ENCODE peak calls at places on chromosomes 16 and 17, in four cellular contexts. U is stomach, O is fibroblast of mammary gland, T is tibial nerve. G is an unnamed sample.

GRCh38 chr16:11224096-11224893 is 31.7 kb downstream of the SOCS1 start:
- DNase-seq in U (peak), O (no peak), T (peak), G (no peak)

GRCh38 chr16:11393366-11393765 is 48.1 kb downstream of the RMI2 start:
- DNase-seq in U (no peak), O (no peak), T (no peak), G (no peak)

GRCh38 chr17:4908301-4908700 is 5.4 kb upstream of the CHRNE start:
- DNase-seq in U (no peak), O (no peak), T (no peak), G (no peak)

GRCh38 chr16:49440156-49441065 is 66.8 kb downstream of the C16orf78 start:
- DNase-seq in U (no peak), O (no peak), T (no peak), G (no peak)

GRCh38 chr16:81259916-81260315 is 21.4 kb downstream of the BCO1 start:
- DNase-seq in U (no peak), O (no peak), T (no peak), G (no peak)

GRCh38 chr16:4411684-4412083 is 4.7 kb downstream of the CORO7 start:
- DNase-seq in U (no peak), O (no peak), T (peak), G (no peak)

GRCh38 chr16:75821117-75821516 is 94.8 kb upstream of the CPHXL start:
- DNase-seq in U (no peak), O (no peak), T (no peak), G (no peak)

GRCh38 chr16:22071352-22071923 is 20.9 kb upstream of the VWA3A start:
- DNase-seq in U (no peak), O (no peak), T (no peak), G (no peak)

GRCh38 chr16:71440669-71441347 is 1.0 kb downstream of the TLE7 start:
- DNase-seq in U (no peak), O (no peak), T (no peak), G (no peak)

GRCh38 chr17:6862822-6863221 is 31.3 kb upstream of the TEKT1 start:
- DNase-seq in U (no peak), O (no peak), T (no peak), G (no peak)

GRCh38 chr17:17896746-17897145 is 60.0 kb upstream of the SREBF1 start:
- DNase-seq in U (no peak), O (no peak), T (no peak), G (no peak)

GRCh38 chr17:13531701-13532100 is 70.0 kb downstream of the HS3ST3A1 start:
- DNase-seq in U (no peak), O (no peak), T (no peak), G (no peak)

GRCh38 chr17:65041518-65041917 is 15.0 kb downstream of the GNA13 start:
- DNase-seq in U (no peak), O (no peak), T (no peak), G (no peak)

GRCh38 chr16:49779979-49780378 is 75.9 kb downstream of the ZNF423 start:
- DNase-seq in U (no peak), O (no peak), T (no peak), G (no peak)

GRCh38 chr17:30372755-30373154 is 6.0 kb upstream of the CPD start:
- DNase-seq in U (no peak), O (peak), T (no peak), G (no peak)

GRCh38 chr17:61221597-61222471 is 177.8 kb upstream of the TBX2 start:
- DNase-seq in U (no peak), O (no peak), T (no peak), G (no peak)

GRCh38 chr16:69870761-69871160 is 80.4 kb upstream of the CLEC18A start:
- DNase-seq in U (no peak), O (no peak), T (no peak), G (no peak)

GRCh38 chr16:68064791-68065365 is 20.3 kb upstream of the NFATC3 start:
- DNase-seq in U (peak), O (peak), T (peak), G (no peak)

GRCh38 chr16:19666451-19666850 is 51.6 kb downstream of the KNOP1 start:
- DNase-seq in U (no peak), O (no peak), T (no peak), G (no peak)

GRCh38 chr17:39156491-39156890 is 5.1 kb upstream of the PLXDC1 start:
- DNase-seq in U (no peak), O (no peak), T (no peak), G (no peak)

GRCh38 chr17:39863918-39864746 is at the start of gene IKZF3:
- DNase-seq in U (peak), O (peak), T (no peak), G (no peak)

GRCh38 chr17:42052478-42052877 is 2.1 kb upstream of the C17orf113 start:
- DNase-seq in U (no peak), O (no peak), T (no peak), G (no peak)

GRCh38 chr16:73176577-73177013 is 128.7 kb upstream of the ZFHX3 start:
- DNase-seq in U (no peak), O (peak), T (no peak), G (peak)

GRCh38 chr17:35063514-35064223 is at the start of gene RFFL:
- DNase-seq in U (peak), O (peak), T (peak), G (peak)

GRCh38 chr16:86061318-86061695 is 162.3 kb downstream of the IRF8 start:
- DNase-seq in U (no peak), O (no peak), T (no peak), G (no peak)

GRCh38 chr16:85662036-85662812 is 26.5 kb downstream of the GINS2 start:
- DNase-seq in U (no peak), O (no peak), T (no peak), G (no peak)

GRCh38 chr16:84832488-84833141 is 12.8 kb downstream of the CRISPLD2 start:
- DNase-seq in U (peak), O (peak), T (peak), G (peak)

GRCh38 chr16:17568239-17568638 is 97.5 kb upstream of the XYLT1 start:
- DNase-seq in U (no peak), O (no peak), T (no peak), G (no peak)

GRCh38 chr17:17837380-17837821 is 615 bp upstream of the SREBF1 start:
- DNase-seq in U (no peak), O (peak), T (peak), G (peak)

GRCh38 chr16:51994597-51994996 is 552.3 kb downstream of the TOX3 start:
- DNase-seq in U (peak), O (peak), T (no peak), G (no peak)

GRCh38 chr16:78967948-78968347 is 632.6 kb downstream of the MAF start:
- DNase-seq in U (no peak), O (no peak), T (no peak), G (no peak)

GRCh38 chr17:47220531-47220999 is 11.4 kb downstream of the MYL4 start:
- DNase-seq in U (no peak), O (no peak), T (no peak), G (no peak)

GRCh38 chr17:62109378-62109902 is 44.4 kb upstream of the MED13 start:
- DNase-seq in U (peak), O (peak), T (no peak), G (no peak)

DNA sequence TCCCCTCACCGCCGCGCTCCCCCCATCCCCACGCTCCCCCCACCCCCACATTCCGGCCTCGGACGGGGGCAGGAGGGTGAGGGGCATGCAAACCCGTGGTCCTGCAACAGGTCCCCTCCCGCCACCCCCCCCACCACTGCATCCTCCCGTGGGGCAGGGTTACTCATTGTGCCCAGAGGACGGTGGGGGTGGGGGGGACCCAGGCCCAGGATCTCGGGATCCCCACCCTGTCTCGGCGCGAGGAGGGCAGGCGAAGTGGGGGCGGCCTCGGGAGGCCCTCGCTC is 8.5 kb downstream of the SLC22A31 start:
- DNase-seq in U (no peak), O (no peak), T (no peak), G (no peak)
- H3K4me3 ChIP-seq in U (peak), O (peak), T (peak), G (peak)

GRCh38 chr17:2064980-2065785 is 10.3 kb downstream of the HIC1 start:
- DNase-seq in U (no peak), O (peak), T (no peak), G (no peak)
- TF ChIP-seq CTCF in U (no peak), O (peak), T (no peak), G (peak)

GRCh38 chr17:48595107-48595999 is 1.8 kb upstream of the HOXB5 start:
- DNase-seq in U (no peak), O (no peak), T (no peak), G (no peak)
- H3K4me3 ChIP-seq in U (peak), O (no peak), T (no peak), G (no peak)

GRCh38 chr17:77476006-77476405 is 335.2 kb downstream of the SEC14L1 start:
- DNase-seq in U (no peak), O (peak), T (no peak), G (no peak)

GRCh38 chr17:77476920-77477805 is 336.4 kb downstream of the SEC14L1 start:
- DNase-seq in U (peak), O (peak), T (peak), G (peak)

GRCh38 chr17:77475012-77475976 is 334.5 kb downstream of the SEC14L1 start:
- DNase-seq in U (no peak), O (peak), T (no peak), G (peak)

GRCh38 chr17:77478281-77478680 is 337.5 kb downstream of the SEC14L1 start:
- DNase-seq in U (no peak), O (no peak), T (no peak), G (no peak)

GRCh38 chr17:77476498-77476897 is 335.7 kb downstream of the SEC14L1 start:
- DNase-seq in U (no peak), O (no peak), T (no peak), G (no peak)
- TF ChIP-seq CTCF in U (no peak), O (no peak), T (no peak), G (no peak)

DNA sequence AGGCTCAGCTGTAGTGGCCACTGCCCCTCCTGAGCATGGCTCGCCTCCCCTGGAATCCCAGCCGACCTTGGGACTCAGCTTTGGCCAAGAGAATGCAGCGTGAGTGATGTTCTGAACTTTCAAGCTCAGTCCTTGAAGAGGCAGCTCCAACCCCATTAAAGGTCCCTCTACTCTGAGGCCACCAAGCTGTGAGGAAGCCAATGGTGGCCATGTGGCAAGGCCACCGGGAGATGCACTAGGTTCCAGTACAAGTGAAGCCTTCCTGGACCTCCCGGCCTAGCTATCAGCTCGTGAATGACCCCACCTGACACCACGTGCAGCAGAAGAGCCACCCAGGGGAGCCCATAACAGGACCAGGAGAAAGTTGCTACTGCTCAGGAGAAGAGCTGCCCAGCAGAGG is 81.7 kb upstream of the GNG13 start:
- DNase-seq in U (no peak), O (no peak), T (no peak), G (no peak)
- H3K4me3 ChIP-seq in U (no peak), O (no peak), T (no peak), G (no peak)

DNA sequence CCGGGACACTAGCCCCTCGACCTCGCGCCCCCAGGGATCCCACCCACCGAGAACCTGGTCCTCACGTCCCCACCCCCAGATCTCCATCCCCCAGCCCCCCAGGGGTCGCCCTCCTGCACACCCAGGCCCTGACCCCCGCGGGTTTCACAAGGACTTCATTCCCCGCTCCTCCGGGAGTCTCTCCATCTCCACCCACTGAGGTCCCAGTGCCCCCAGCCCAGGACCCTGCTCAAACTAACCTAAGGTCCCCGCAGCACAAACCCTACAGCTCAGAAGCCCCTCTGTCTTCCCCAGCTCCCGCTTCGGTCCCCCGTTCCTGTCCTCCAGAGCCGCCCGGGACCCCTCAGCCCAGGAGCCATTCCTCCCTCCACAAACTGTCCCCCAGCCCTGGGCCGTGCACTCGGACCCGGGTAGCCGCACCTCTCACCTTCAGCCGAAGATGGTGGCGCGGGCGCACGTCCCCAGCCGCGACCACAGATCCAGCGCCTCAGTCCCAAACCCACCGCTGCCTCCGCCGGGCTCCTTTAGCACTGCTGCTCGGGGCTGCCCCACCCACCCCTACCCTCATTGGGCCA is at the start of gene MYH10:
- DNase-seq in U (no peak), O (no peak), T (no peak), G (no peak)
- TF ChIP-seq CTCF in U (no peak), O (no peak), T (no peak), G (peak)